ENCODE peak calls at places on chromosomes 6 and 20, in nine cellular contexts. One of them, this sample, is unnamed. For H3K9me3, the result is how much of the 10 kb centered on the place peaks cover.

GRCh38 chr6:32176476-32177181 is 745 bp upstream of the AGPAT1 start:
- DNase-seq in breast epithelium: no peak
- DNase-seq in MG63: no peak
- DNase-seq in cardiac muscle cell: no peak
- DNase-seq in GM12878: no peak
- DNase-seq in upper lobe of right lung: no peak
- DNase-seq in OCI-LY7: no peak
- DNase-seq in body of pancreas: no peak
- DNase-seq in PC-3: peak
- DNase-seq in this sample: no peak

GRCh38 chr20:38698541-38698940 is 25.7 kb upstream of the SLC32A1 start:
- DNase-seq in upper lobe of right lung: no peak
- DNase-seq in MG63: no peak
- DNase-seq in OCI-LY7: no peak
- DNase-seq in PC-3: no peak
- DNase-seq in GM12878: no peak
- DNase-seq in breast epithelium: no peak
- DNase-seq in body of pancreas: no peak
- DNase-seq in cardiac muscle cell: no peak
- DNase-seq in this sample: no peak

GRCh38 chr6:166588691-166589333 is 2.3 kb upstream of the RAMACL start:
- DNase-seq in GM12878: peak
- DNase-seq in OCI-LY7: peak
- DNase-seq in cardiac muscle cell: no peak
- DNase-seq in breast epithelium: no peak
- DNase-seq in upper lobe of right lung: no peak
- DNase-seq in body of pancreas: no peak
- DNase-seq in PC-3: no peak
- DNase-seq in MG63: peak
- DNase-seq in this sample: no peak

GRCh38 chr20:16392346-16392745 is 180.9 kb downstream of the KIF16B start:
- DNase-seq in cardiac muscle cell: no peak
- DNase-seq in breast epithelium: no peak
- DNase-seq in OCI-LY7: peak
- DNase-seq in MG63: no peak
- DNase-seq in GM12878: peak
- DNase-seq in body of pancreas: no peak
- DNase-seq in upper lobe of right lung: no peak
- DNase-seq in PC-3: no peak
- DNase-seq in this sample: no peak

GRCh38 chr6:154112181-154112809 is 73.3 kb downstream of the OPRM1 start:
- DNase-seq in breast epithelium: no peak
- DNase-seq in GM12878: no peak
- DNase-seq in upper lobe of right lung: no peak
- DNase-seq in body of pancreas: no peak
- DNase-seq in PC-3: peak
- DNase-seq in OCI-LY7: no peak
- DNase-seq in MG63: no peak
- DNase-seq in cardiac muscle cell: no peak
- DNase-seq in this sample: no peak

GRCh38 chr20:61608275-61609085 is 356.4 kb downstream of the CDH4 start:
- DNase-seq in GM12878: no peak
- DNase-seq in breast epithelium: no peak
- DNase-seq in cardiac muscle cell: peak
- DNase-seq in upper lobe of right lung: no peak
- DNase-seq in MG63: no peak
- DNase-seq in body of pancreas: no peak
- DNase-seq in PC-3: peak
- DNase-seq in OCI-LY7: peak
- DNase-seq in this sample: peak

GRCh38 chr6:23445157-23445710 is 680.8 kb upstream of the NRSN1 start:
- DNase-seq in body of pancreas: no peak
- DNase-seq in breast epithelium: no peak
- DNase-seq in GM12878: no peak
- DNase-seq in MG63: peak
- DNase-seq in cardiac muscle cell: peak
- DNase-seq in PC-3: no peak
- DNase-seq in upper lobe of right lung: no peak
- DNase-seq in OCI-LY7: no peak
- DNase-seq in this sample: no peak

GRCh38 chr6:43871933-43872332 is 101.9 kb downstream of the VEGFA start:
- DNase-seq in cardiac muscle cell: peak
- DNase-seq in OCI-LY7: no peak
- DNase-seq in breast epithelium: no peak
- DNase-seq in PC-3: no peak
- DNase-seq in body of pancreas: no peak
- DNase-seq in MG63: no peak
- DNase-seq in GM12878: no peak
- DNase-seq in upper lobe of right lung: no peak
- DNase-seq in this sample: no peak

GRCh38 chr6:41469951-41470340 is 76.2 kb upstream of the FOXP4 start:
- DNase-seq in OCI-LY7: no peak
- DNase-seq in breast epithelium: no peak
- DNase-seq in MG63: no peak
- DNase-seq in cardiac muscle cell: no peak
- DNase-seq in GM12878: no peak
- DNase-seq in PC-3: no peak
- DNase-seq in body of pancreas: no peak
- DNase-seq in upper lobe of right lung: peak
- DNase-seq in this sample: no peak

GRCh38 chr20:45037050-45037449 is 63.9 kb downstream of the KCNS1 start:
- DNase-seq in body of pancreas: no peak
- DNase-seq in PC-3: peak
- DNase-seq in cardiac muscle cell: no peak
- DNase-seq in MG63: peak
- DNase-seq in GM12878: no peak
- DNase-seq in OCI-LY7: no peak
- DNase-seq in upper lobe of right lung: no peak
- DNase-seq in breast epithelium: no peak
- DNase-seq in this sample: no peak

GRCh38 chr6:154428892-154429291 is 72.3 kb upstream of the IPCEF1 start:
- DNase-seq in OCI-LY7: no peak
- DNase-seq in body of pancreas: no peak
- DNase-seq in breast epithelium: no peak
- DNase-seq in PC-3: no peak
- DNase-seq in upper lobe of right lung: no peak
- DNase-seq in cardiac muscle cell: no peak
- DNase-seq in GM12878: no peak
- DNase-seq in MG63: no peak
- DNase-seq in this sample: no peak

GRCh38 chr20:37867289-37868195 is 35.4 kb upstream of the VSTM2L start:
- DNase-seq in cardiac muscle cell: no peak
- DNase-seq in GM12878: no peak
- DNase-seq in body of pancreas: no peak
- DNase-seq in breast epithelium: no peak
- DNase-seq in MG63: no peak
- DNase-seq in PC-3: no peak
- DNase-seq in OCI-LY7: no peak
- DNase-seq in upper lobe of right lung: peak
- DNase-seq in this sample: no peak

GRCh38 chr6:169828176-169828575 is 76.8 kb downstream of the ERMARD start:
- DNase-seq in GM12878: no peak
- DNase-seq in body of pancreas: no peak
- DNase-seq in MG63: no peak
- DNase-seq in breast epithelium: no peak
- DNase-seq in PC-3: no peak
- DNase-seq in cardiac muscle cell: no peak
- DNase-seq in OCI-LY7: no peak
- DNase-seq in upper lobe of right lung: peak
- DNase-seq in this sample: no peak

GRCh38 chr6:139640453-139640852 is 266.0 kb upstream of the CITED2 start:
- DNase-seq in body of pancreas: no peak
- DNase-seq in breast epithelium: no peak
- DNase-seq in GM12878: peak
- DNase-seq in PC-3: no peak
- DNase-seq in MG63: no peak
- DNase-seq in upper lobe of right lung: no peak
- DNase-seq in OCI-LY7: no peak
- DNase-seq in cardiac muscle cell: no peak
- DNase-seq in this sample: no peak

GRCh38 chr6:139713911-139714527 is 339.6 kb upstream of the CITED2 start:
- DNase-seq in upper lobe of right lung: no peak
- DNase-seq in breast epithelium: no peak
- DNase-seq in cardiac muscle cell: no peak
- DNase-seq in body of pancreas: no peak
- DNase-seq in MG63: no peak
- DNase-seq in OCI-LY7: no peak
- DNase-seq in PC-3: peak
- DNase-seq in GM12878: no peak
- DNase-seq in this sample: peak

GRCh38 chr20:25258463-25258805 is 10.5 kb downstream of the PYGB start:
- DNase-seq in body of pancreas: no peak
- DNase-seq in OCI-LY7: no peak
- DNase-seq in breast epithelium: peak
- DNase-seq in MG63: no peak
- DNase-seq in PC-3: no peak
- DNase-seq in cardiac muscle cell: no peak
- DNase-seq in upper lobe of right lung: no peak
- DNase-seq in GM12878: no peak
- DNase-seq in this sample: no peak
- H3K9me3 ChIP-seq in body of pancreas: under half
- H3K9me3 ChIP-seq in OCI-LY7: under half
- H3K9me3 ChIP-seq in breast epithelium: under half
- H3K9me3 ChIP-seq in MG63: under half
- H3K9me3 ChIP-seq in PC-3: under half
- H3K9me3 ChIP-seq in cardiac muscle cell: under half
- H3K9me3 ChIP-seq in upper lobe of right lung: under half
- H3K9me3 ChIP-seq in GM12878: under half
- H3K9me3 ChIP-seq in this sample: under half

GRCh38 chr6:67870321-67870720 is 764.8 kb upstream of the ADGRB3 start:
- DNase-seq in GM12878: no peak
- DNase-seq in MG63: no peak
- DNase-seq in breast epithelium: no peak
- DNase-seq in PC-3: no peak
- DNase-seq in body of pancreas: no peak
- DNase-seq in OCI-LY7: no peak
- DNase-seq in cardiac muscle cell: no peak
- DNase-seq in upper lobe of right lung: no peak
- DNase-seq in this sample: no peak
- H3K9me3 ChIP-seq in GM12878: under half
- H3K9me3 ChIP-seq in MG63: under half
- H3K9me3 ChIP-seq in breast epithelium: under half
- H3K9me3 ChIP-seq in PC-3: under half
- H3K9me3 ChIP-seq in body of pancreas: under half
- H3K9me3 ChIP-seq in OCI-LY7: under half
- H3K9me3 ChIP-seq in cardiac muscle cell: under half
- H3K9me3 ChIP-seq in upper lobe of right lung: under half
- H3K9me3 ChIP-seq in this sample: under half

DNA sequence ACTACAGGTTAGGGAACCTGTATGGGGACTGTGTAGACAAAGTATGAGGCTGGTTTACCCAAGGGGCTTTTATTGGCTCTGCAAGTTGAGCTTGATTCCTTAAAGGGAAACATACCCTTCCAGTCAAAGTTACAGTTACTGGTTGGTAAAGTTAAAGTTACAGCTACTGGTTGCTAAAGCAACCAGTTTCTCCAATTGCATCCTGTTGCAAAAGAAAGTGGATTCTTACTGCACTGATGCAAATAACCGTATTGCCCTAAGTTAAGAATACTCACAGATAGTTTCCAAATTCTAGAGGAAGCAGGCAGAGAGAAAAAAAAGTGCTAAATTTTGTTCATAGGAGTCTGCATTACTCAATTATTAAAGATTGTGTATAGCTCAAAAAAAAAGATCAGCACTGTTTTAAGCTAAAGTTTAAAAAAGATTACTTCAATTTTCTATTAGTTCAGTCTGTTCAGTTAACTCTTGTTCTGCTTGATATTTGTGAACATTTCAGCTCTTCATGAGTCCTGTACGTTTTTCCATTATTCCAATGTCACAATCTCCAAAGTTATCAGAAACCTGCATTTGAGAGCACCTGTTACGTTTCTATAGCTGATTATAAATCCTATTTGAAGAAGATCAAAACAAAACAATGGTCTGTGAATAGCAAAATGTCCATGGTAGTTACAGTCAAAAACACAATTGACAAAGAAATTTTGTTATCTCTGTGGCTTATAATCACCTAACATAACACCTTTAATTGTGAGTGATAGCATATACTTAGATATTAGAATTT is 8.6 kb upstream of the IL22RA2 start:
- DNase-seq in body of pancreas: no peak
- DNase-seq in upper lobe of right lung: no peak
- DNase-seq in PC-3: no peak
- DNase-seq in OCI-LY7: peak
- DNase-seq in MG63: no peak
- DNase-seq in cardiac muscle cell: no peak
- DNase-seq in GM12878: no peak
- DNase-seq in breast epithelium: no peak
- DNase-seq in this sample: no peak
- H3K9me3 ChIP-seq in body of pancreas: under half
- H3K9me3 ChIP-seq in upper lobe of right lung: under half
- H3K9me3 ChIP-seq in PC-3: under half
- H3K9me3 ChIP-seq in OCI-LY7: under half
- H3K9me3 ChIP-seq in MG63: under half
- H3K9me3 ChIP-seq in cardiac muscle cell: under half
- H3K9me3 ChIP-seq in GM12878: under half
- H3K9me3 ChIP-seq in breast epithelium: under half
- H3K9me3 ChIP-seq in this sample: under half

GRCh38 chr6:30283761-30284160 is 43.0 kb upstream of the TRIM39 start:
- DNase-seq in breast epithelium: no peak
- DNase-seq in OCI-LY7: no peak
- DNase-seq in cardiac muscle cell: no peak
- DNase-seq in upper lobe of right lung: no peak
- DNase-seq in PC-3: no peak
- DNase-seq in body of pancreas: no peak
- DNase-seq in MG63: no peak
- DNase-seq in GM12878: no peak
- DNase-seq in this sample: no peak

GRCh38 chr6:30282522-30282921 is 44.2 kb upstream of the TRIM39 start:
- DNase-seq in PC-3: no peak
- DNase-seq in breast epithelium: no peak
- DNase-seq in upper lobe of right lung: no peak
- DNase-seq in cardiac muscle cell: no peak
- DNase-seq in body of pancreas: no peak
- DNase-seq in OCI-LY7: no peak
- DNase-seq in MG63: no peak
- DNase-seq in GM12878: no peak
- DNase-seq in this sample: no peak

GRCh38 chr6:30287139-30287538 is 39.6 kb upstream of the TRIM39 start:
- DNase-seq in OCI-LY7: no peak
- DNase-seq in breast epithelium: no peak
- DNase-seq in cardiac muscle cell: no peak
- DNase-seq in GM12878: no peak
- DNase-seq in body of pancreas: no peak
- DNase-seq in upper lobe of right lung: no peak
- DNase-seq in MG63: no peak
- DNase-seq in PC-3: no peak
- DNase-seq in this sample: no peak
- H3K9me3 ChIP-seq in OCI-LY7: under half
- H3K9me3 ChIP-seq in breast epithelium: half or more
- H3K9me3 ChIP-seq in cardiac muscle cell: under half
- H3K9me3 ChIP-seq in GM12878: under half
- H3K9me3 ChIP-seq in body of pancreas: under half
- H3K9me3 ChIP-seq in upper lobe of right lung: under half
- H3K9me3 ChIP-seq in MG63: under half
- H3K9me3 ChIP-seq in PC-3: under half
- H3K9me3 ChIP-seq in this sample: under half

GRCh38 chr20:55882286-55882685 is 123.0 kb downstream of the CBLN4 start:
- DNase-seq in body of pancreas: no peak
- DNase-seq in upper lobe of right lung: no peak
- DNase-seq in GM12878: no peak
- DNase-seq in cardiac muscle cell: no peak
- DNase-seq in PC-3: no peak
- DNase-seq in MG63: no peak
- DNase-seq in breast epithelium: no peak
- DNase-seq in OCI-LY7: no peak
- DNase-seq in this sample: no peak
- H3K9me3 ChIP-seq in body of pancreas: under half
- H3K9me3 ChIP-seq in upper lobe of right lung: under half
- H3K9me3 ChIP-seq in GM12878: under half
- H3K9me3 ChIP-seq in cardiac muscle cell: under half
- H3K9me3 ChIP-seq in PC-3: under half
- H3K9me3 ChIP-seq in MG63: under half
- H3K9me3 ChIP-seq in breast epithelium: under half
- H3K9me3 ChIP-seq in OCI-LY7: under half
- H3K9me3 ChIP-seq in this sample: under half

This sample was measured in Caco-2.